ENCODE peak calls at places on chromosomes 3 and 15, in eight cellular contexts. F is A549; E is spleen; I is upper lobe of right lung; R is fibroblast of lung; G is effector memory CD4-positive, alpha-beta T cell; D is aorta; X is uterus. Y is an unnamed sample. For H3K4me1, the result is how much of the 10 kb centered on the place peaks cover.

GRCh38 chr15:51846463-51847230 is 17.2 kb downstream of the TMOD3 start:
- DNase-seq in F (no peak), E (no peak), I (no peak), R (peak), G (no peak), D (no peak), X (no peak), Y (no peak)

GRCh38 chr3:100268986-100269385 is 8.2 kb downstream of the TBC1D23 start:
- DNase-seq in F (no peak), E (no peak), I (no peak), R (peak), G (no peak), D (no peak), X (no peak), Y (no peak)

GRCh38 chr3:14410501-14411165 is 8.2 kb downstream of the SLC6A6 start:
- DNase-seq in F (peak), E (peak), I (peak), R (peak), G (no peak), D (peak), X (no peak), Y (peak)

GRCh38 chr3:52182203-52182602 is 15.8 kb upstream of the ALAS1 start:
- DNase-seq in F (no peak), E (peak), I (peak), R (no peak), G (no peak), D (no peak), X (no peak), Y (no peak)

GRCh38 chr3:141940204-141940776 is 63.8 kb downstream of the ATP1B3 start:
- DNase-seq in F (peak), E (peak), I (no peak), R (peak), G (no peak), D (peak), X (no peak), Y (no peak)

GRCh38 chr15:75356006-75356405 is 9.2 kb downstream of the NEIL1 start:
- DNase-seq in F (no peak), E (no peak), I (no peak), R (no peak), G (no peak), D (no peak), X (no peak), Y (no peak)

GRCh38 chr3:133512416-133513089 is 60.9 kb upstream of the CDV3 start:
- DNase-seq in F (no peak), E (no peak), I (no peak), R (no peak), G (no peak), D (no peak), X (peak), Y (no peak)

GRCh38 chr3:193847402-193847801 is 254.4 kb downstream of the OPA1 start:
- DNase-seq in F (no peak), E (no peak), I (no peak), R (no peak), G (no peak), D (no peak), X (no peak), Y (no peak)

GRCh38 chr3:122064318-122064717 is 9.2 kb downstream of the CD86 start:
- DNase-seq in F (no peak), E (no peak), I (no peak), R (no peak), G (no peak), D (no peak), X (no peak), Y (no peak)

GRCh38 chr3:66399529-66400232 is 101.1 kb downstream of the LRIG1 start:
- DNase-seq in F (no peak), E (no peak), I (no peak), R (no peak), G (no peak), D (no peak), X (no peak), Y (no peak)
- H3K4me1 ChIP-seq in F (under half), E (under half), I (under half), R (under half), G (under half), D (under half), X (under half), Y (under half)

GRCh38 chr3:73577704-73578103 is 47.0 kb downstream of the PDZRN3 start:
- DNase-seq in F (no peak), E (no peak), I (no peak), R (no peak), G (no peak), D (no peak), X (no peak), Y (no peak)

GRCh38 chr3:73581134-73581846 is 43.5 kb downstream of the PDZRN3 start:
- DNase-seq in F (no peak), E (no peak), I (no peak), R (no peak), G (no peak), D (no peak), X (no peak), Y (no peak)

GRCh38 chr3:73582535-73582934 is 42.2 kb downstream of the PDZRN3 start:
- DNase-seq in F (no peak), E (no peak), I (no peak), R (no peak), G (no peak), D (no peak), X (no peak), Y (no peak)

GRCh38 chr3:73576995-73577394 is 47.7 kb downstream of the PDZRN3 start:
- DNase-seq in F (no peak), E (no peak), I (no peak), R (peak), G (no peak), D (no peak), X (no peak), Y (no peak)

GRCh38 chr3:73580343-73580742 is 44.4 kb downstream of the PDZRN3 start:
- DNase-seq in F (no peak), E (no peak), I (no peak), R (peak), G (no peak), D (no peak), X (peak), Y (no peak)
- H3K4me1 ChIP-seq in F (under half), E (under half), I (under half), R (under half), G (under half), D (under half), X (under half), Y (under half)

GRCh38 chr15:55281517-55282227 is 7.9 kb downstream of the RAB27A start:
- DNase-seq in F (no peak), E (no peak), I (no peak), R (no peak), G (no peak), D (no peak), X (no peak), Y (no peak)
- H3K4me1 ChIP-seq in F (under half), E (half or more), I (under half), R (under half), G (half or more), D (under half), X (under half), Y (half or more)

GRCh38 chr15:90037510-90037860 is 36.4 kb downstream of the ZNF710 start:
- DNase-seq in F (no peak), E (no peak), I (no peak), R (peak), G (no peak), D (no peak), X (peak), Y (no peak)
- H3K4me1 ChIP-seq in F (under half), E (half or more), I (half or more), R (under half), G (under half), D (under half), X (under half), Y (half or more)

GRCh38 chr3:23805881-23806321 is at the start of gene UBE2E1:
- DNase-seq in F (peak), E (peak), I (peak), R (peak), G (peak), D (peak), X (peak), Y (peak)

GRCh38 chr3:23805228-23805880 is 401 bp upstream of the UBE2E1 start:
- DNase-seq in F (peak), E (no peak), I (no peak), R (no peak), G (no peak), D (no peak), X (no peak), Y (no peak)

GRCh38 chr3:23807161-23808015 is 1.6 kb downstream of the UBE2E1 start:
- DNase-seq in F (no peak), E (no peak), I (no peak), R (peak), G (no peak), D (no peak), X (peak), Y (no peak)

GRCh38 chr3:23804441-23805227 is 1.1 kb upstream of the UBE2E1 start:
- DNase-seq in F (no peak), E (no peak), I (no peak), R (no peak), G (no peak), D (no peak), X (no peak), Y (no peak)

GRCh38 chr3:23806322-23807160 is 786 bp downstream of the UBE2E1 start:
- DNase-seq in F (peak), E (peak), I (peak), R (peak), G (peak), D (peak), X (peak), Y (peak)
- H3K4me1 ChIP-seq in F (under half), E (half or more), I (under half), R (under half), G (under half), D (under half), X (under half), Y (half or more)

GRCh38 chr15:94231728-94232086 is 346 bp downstream of the MCTP2 start:
- DNase-seq in F (no peak), E (no peak), I (no peak), R (no peak), G (no peak), D (no peak), X (no peak), Y (no peak)

GRCh38 chr15:94230886-94231727 is at the start of gene MCTP2:
- DNase-seq in F (no peak), E (peak), I (peak), R (peak), G (peak), D (peak), X (peak), Y (peak)

GRCh38 chr15:94229591-94230365 is 1.6 kb upstream of the MCTP2 start:
- DNase-seq in F (no peak), E (no peak), I (no peak), R (no peak), G (peak), D (no peak), X (no peak), Y (no peak)

GRCh38 chr15:94232107-94232506 is 746 bp downstream of the MCTP2 start:
- DNase-seq in F (no peak), E (no peak), I (no peak), R (no peak), G (no peak), D (no peak), X (no peak), Y (no peak)

GRCh38 chr15:94230436-94230885 is 900 bp upstream of the MCTP2 start:
- DNase-seq in F (no peak), E (no peak), I (no peak), R (no peak), G (no peak), D (no peak), X (no peak), Y (no peak)
- H3K4me1 ChIP-seq in F (under half), E (half or more), I (under half), R (under half), G (under half), D (under half), X (under half), Y (under half)

GRCh38 chr3:172519241-172519640 is 4.0 kb downstream of the TNFSF10 start:
- DNase-seq in F (no peak), E (no peak), I (no peak), R (no peak), G (no peak), D (no peak), X (no peak), Y (no peak)
- H3K4me1 ChIP-seq in F (under half), E (half or more), I (half or more), R (under half), G (under half), D (under half), X (under half), Y (half or more)

GRCh38 chr15:64845183-64845611 is 3.5 kb downstream of the PLEKHO2 start:
- DNase-seq in F (no peak), E (peak), I (no peak), R (peak), G (no peak), D (peak), X (no peak), Y (no peak)

GRCh38 chr15:64842986-64843561 is 1.4 kb downstream of the PLEKHO2 start:
- DNase-seq in F (no peak), E (peak), I (peak), R (peak), G (no peak), D (peak), X (peak), Y (peak)

GRCh38 chr15:64845826-64846225 is 4.1 kb downstream of the PLEKHO2 start:
- DNase-seq in F (no peak), E (no peak), I (no peak), R (no peak), G (no peak), D (peak), X (no peak), Y (no peak)

GRCh38 chr15:64843996-64844395 is 2.3 kb downstream of the PLEKHO2 start:
- DNase-seq in F (no peak), E (no peak), I (no peak), R (no peak), G (no peak), D (no peak), X (no peak), Y (no peak)

DNA sequence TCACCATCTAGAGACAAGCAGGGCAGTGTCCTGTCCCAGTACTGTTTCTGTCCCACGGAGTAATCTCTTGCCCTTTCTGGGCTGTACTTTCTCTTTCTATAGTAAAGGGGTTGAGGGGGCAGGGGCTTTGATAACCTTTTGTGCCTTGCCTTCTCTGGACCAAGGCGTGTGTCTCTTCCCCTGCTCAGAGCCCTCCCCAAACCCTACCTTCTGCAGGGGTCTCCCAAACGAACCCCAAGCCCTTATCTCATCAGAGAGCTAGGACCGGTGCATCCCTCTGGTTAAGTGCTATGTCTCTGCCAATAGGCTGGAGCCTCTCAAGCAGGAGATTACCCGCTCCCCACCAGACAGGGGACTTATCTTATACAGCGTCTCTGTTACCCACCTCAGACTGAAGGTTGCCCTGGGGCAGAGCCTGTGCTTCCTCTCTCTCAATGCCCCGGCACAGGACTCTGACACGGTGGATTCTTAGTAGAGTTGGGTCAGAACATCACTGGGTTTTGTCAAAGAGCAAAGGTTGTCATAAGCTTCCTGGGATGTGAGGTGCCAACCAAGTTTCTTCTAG is 2.9 kb downstream of the PLEKHO2 start:
- DNase-seq in F (no peak), E (no peak), I (no peak), R (no peak), G (no peak), D (peak), X (no peak), Y (no peak)
- H3K4me1 ChIP-seq in F (under half), E (half or more), I (under half), R (under half), G (under half), D (under half), X (under half), Y (half or more)

GRCh38 chr15:71118345-71118744 is 3.1 kb downstream of the THSD4 start:
- DNase-seq in F (no peak), E (no peak), I (no peak), R (no peak), G (no peak), D (no peak), X (no peak), Y (no peak)

GRCh38 chr15:71116942-71117341 is 1.7 kb downstream of the THSD4 start:
- DNase-seq in F (no peak), E (no peak), I (no peak), R (no peak), G (no peak), D (no peak), X (no peak), Y (no peak)

GRCh38 chr15:71120428-71120944 is 5.2 kb downstream of the THSD4 start:
- DNase-seq in F (no peak), E (no peak), I (no peak), R (no peak), G (no peak), D (no peak), X (no peak), Y (no peak)

GRCh38 chr15:71117906-71118305 is 2.6 kb downstream of the THSD4 start:
- DNase-seq in F (no peak), E (no peak), I (no peak), R (no peak), G (no peak), D (no peak), X (no peak), Y (no peak)

GRCh38 chr15:71118881-71119632 is 3.8 kb downstream of the THSD4 start:
- DNase-seq in F (no peak), E (no peak), I (no peak), R (no peak), G (no peak), D (no peak), X (no peak), Y (no peak)
- H3K4me1 ChIP-seq in F (half or more), E (under half), I (under half), R (under half), G (under half), D (under half), X (under half), Y (under half)

DNA sequence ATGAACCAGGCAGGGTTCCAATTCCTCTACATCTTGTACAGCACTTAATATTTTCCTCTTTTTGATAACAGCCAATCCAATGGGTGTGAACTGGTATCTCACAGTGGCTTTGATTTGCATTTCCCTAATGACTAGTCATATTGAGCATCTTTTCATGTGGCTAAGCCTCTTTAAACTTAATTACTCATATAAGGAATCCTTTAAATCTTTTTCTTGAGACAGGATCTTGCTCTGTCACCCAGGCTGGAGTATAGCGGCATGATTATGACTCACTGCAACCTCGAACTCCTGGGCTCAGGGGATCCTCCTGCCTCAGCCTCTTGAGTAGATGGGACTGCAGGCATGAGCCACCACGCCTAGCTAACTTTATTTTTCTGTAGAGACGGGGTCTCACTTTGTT is 38.2 kb upstream of the IGDCC4 start:
- DNase-seq in F (no peak), E (no peak), I (no peak), R (peak), G (no peak), D (no peak), X (no peak), Y (no peak)
- H3K4me1 ChIP-seq in F (under half), E (under half), I (under half), R (under half), G (under half), D (under half), X (under half), Y (under half)

Y was measured in lower lobe of right lung.